ENCODE peak calls at places on chromosomes 1 and 21, in ten cellular contexts. One of them, this sample, is unnamed.

GRCh38 chr1:9840176-9840575 is 16.4 kb upstream of the CLSTN1 start:
- DNase-seq in GM04504: no peak
- DNase-seq in ELR: no peak
- DNase-seq in neural crest cell: no peak
- DNase-seq in SHP77: no peak
- DNase-seq in nephron progenitor cell: no peak
- DNase-seq in Panc1: no peak
- DNase-seq in stimulated activated CD8-positive, alpha-beta memory T cell treated with anti-CD3 and anti-CD28 coated beads, Interleukin-7, amount 100 ng/mL, for 48 hours: no peak
- DNase-seq in NT2/D1: no peak
- DNase-seq in left lung: peak; percentile 8
- DNase-seq in this sample: peak; percentile 69

GRCh38 chr1:229947968-229948367 is 119.1 kb upstream of the GALNT2 start:
- DNase-seq in GM04504: no peak
- DNase-seq in ELR: peak; percentile 36
- DNase-seq in neural crest cell: no peak
- DNase-seq in SHP77: no peak
- DNase-seq in nephron progenitor cell: no peak
- DNase-seq in Panc1: no peak
- DNase-seq in stimulated activated CD8-positive, alpha-beta memory T cell treated with anti-CD3 and anti-CD28 coated beads, Interleukin-7, amount 100 ng/mL, for 48 hours: no peak
- DNase-seq in NT2/D1: no peak
- DNase-seq in left lung: no peak
- DNase-seq in this sample: peak; percentile 54

GRCh38 chr1:59178339-59178744 is 118.6 kb upstream of the FGGY start:
- DNase-seq in GM04504: no peak
- DNase-seq in ELR: no peak
- DNase-seq in neural crest cell: no peak
- DNase-seq in SHP77: no peak
- DNase-seq in nephron progenitor cell: no peak
- DNase-seq in Panc1: no peak
- DNase-seq in stimulated activated CD8-positive, alpha-beta memory T cell treated with anti-CD3 and anti-CD28 coated beads, Interleukin-7, amount 100 ng/mL, for 48 hours: no peak
- DNase-seq in NT2/D1: no peak
- DNase-seq in left lung: no peak
- DNase-seq in this sample: no peak

GRCh38 chr1:113899101-113899500 is 5.5 kb downstream of the AP4B1 start:
- DNase-seq in GM04504: no peak
- DNase-seq in ELR: no peak
- DNase-seq in neural crest cell: no peak
- DNase-seq in SHP77: no peak
- DNase-seq in nephron progenitor cell: no peak
- DNase-seq in Panc1: no peak
- DNase-seq in stimulated activated CD8-positive, alpha-beta memory T cell treated with anti-CD3 and anti-CD28 coated beads, Interleukin-7, amount 100 ng/mL, for 48 hours: no peak
- DNase-seq in NT2/D1: no peak
- DNase-seq in left lung: no peak
- DNase-seq in this sample: no peak

GRCh38 chr1:204599098-204599497 is 82.9 kb downstream of the MDM4 start:
- DNase-seq in GM04504: no peak
- DNase-seq in ELR: no peak
- DNase-seq in neural crest cell: no peak
- DNase-seq in SHP77: no peak
- DNase-seq in nephron progenitor cell: no peak
- DNase-seq in Panc1: no peak
- DNase-seq in stimulated activated CD8-positive, alpha-beta memory T cell treated with anti-CD3 and anti-CD28 coated beads, Interleukin-7, amount 100 ng/mL, for 48 hours: no peak
- DNase-seq in NT2/D1: no peak
- DNase-seq in left lung: no peak
- DNase-seq in this sample: no peak

GRCh38 chr1:164830628-164831027 is 271.6 kb downstream of the PBX1 start:
- DNase-seq in GM04504: no peak
- DNase-seq in ELR: no peak
- DNase-seq in neural crest cell: no peak
- DNase-seq in SHP77: no peak
- DNase-seq in nephron progenitor cell: no peak
- DNase-seq in Panc1: no peak
- DNase-seq in stimulated activated CD8-positive, alpha-beta memory T cell treated with anti-CD3 and anti-CD28 coated beads, Interleukin-7, amount 100 ng/mL, for 48 hours: no peak
- DNase-seq in NT2/D1: no peak
- DNase-seq in left lung: no peak
- DNase-seq in this sample: no peak

GRCh38 chr1:24909388-24909898 is 20.6 kb downstream of the RUNX3 start:
- DNase-seq in GM04504: no peak
- DNase-seq in ELR: peak; percentile 66
- DNase-seq in neural crest cell: peak; percentile 60
- DNase-seq in SHP77: peak; percentile 15
- DNase-seq in nephron progenitor cell: peak; percentile 72
- DNase-seq in Panc1: no peak
- DNase-seq in stimulated activated CD8-positive, alpha-beta memory T cell treated with anti-CD3 and anti-CD28 coated beads, Interleukin-7, amount 100 ng/mL, for 48 hours: no peak
- DNase-seq in NT2/D1: peak; percentile 67
- DNase-seq in left lung: peak; percentile 60
- DNase-seq in this sample: no peak

GRCh38 chr1:171426645-171427044 is 58.7 kb upstream of the PRRC2C start:
- DNase-seq in GM04504: no peak
- DNase-seq in ELR: no peak
- DNase-seq in neural crest cell: no peak
- DNase-seq in SHP77: no peak
- DNase-seq in nephron progenitor cell: no peak
- DNase-seq in Panc1: no peak
- DNase-seq in stimulated activated CD8-positive, alpha-beta memory T cell treated with anti-CD3 and anti-CD28 coated beads, Interleukin-7, amount 100 ng/mL, for 48 hours: no peak
- DNase-seq in NT2/D1: no peak
- DNase-seq in left lung: no peak
- DNase-seq in this sample: no peak

GRCh38 chr1:22229374-22229773 is 86.5 kb upstream of the WNT4 start:
- DNase-seq in GM04504: no peak
- DNase-seq in ELR: peak; percentile 59
- DNase-seq in neural crest cell: no peak
- DNase-seq in SHP77: no peak
- DNase-seq in nephron progenitor cell: no peak
- DNase-seq in Panc1: peak; percentile 43
- DNase-seq in stimulated activated CD8-positive, alpha-beta memory T cell treated with anti-CD3 and anti-CD28 coated beads, Interleukin-7, amount 100 ng/mL, for 48 hours: no peak
- DNase-seq in NT2/D1: no peak
- DNase-seq in left lung: no peak
- DNase-seq in this sample: peak; percentile 59

GRCh38 chr21:46038871-46039397 is 57.4 kb downstream of the COL6A1 start:
- DNase-seq in GM04504: no peak
- DNase-seq in ELR: peak; percentile 89
- DNase-seq in neural crest cell: no peak
- DNase-seq in SHP77: no peak
- DNase-seq in nephron progenitor cell: no peak
- DNase-seq in Panc1: no peak
- DNase-seq in stimulated activated CD8-positive, alpha-beta memory T cell treated with anti-CD3 and anti-CD28 coated beads, Interleukin-7, amount 100 ng/mL, for 48 hours: no peak
- DNase-seq in NT2/D1: no peak
- DNase-seq in left lung: no peak
- DNase-seq in this sample: peak; percentile 32

GRCh38 chr1:58932820-58933598 is 149.2 kb upstream of the JUN start:
- DNase-seq in GM04504: peak; percentile 67
- DNase-seq in ELR: peak; percentile 92
- DNase-seq in neural crest cell: no peak
- DNase-seq in SHP77: peak; percentile 92
- DNase-seq in nephron progenitor cell: no peak
- DNase-seq in Panc1: peak; percentile 71
- DNase-seq in stimulated activated CD8-positive, alpha-beta memory T cell treated with anti-CD3 and anti-CD28 coated beads, Interleukin-7, amount 100 ng/mL, for 48 hours: no peak
- DNase-seq in NT2/D1: no peak
- DNase-seq in left lung: peak; percentile 89
- DNase-seq in this sample: peak; percentile 99

GRCh38 chr1:43345119-43345518 is 7.5 kb downstream of the MPL start:
- DNase-seq in GM04504: no peak
- DNase-seq in ELR: no peak
- DNase-seq in neural crest cell: no peak
- DNase-seq in SHP77: no peak
- DNase-seq in nephron progenitor cell: no peak
- DNase-seq in Panc1: no peak
- DNase-seq in stimulated activated CD8-positive, alpha-beta memory T cell treated with anti-CD3 and anti-CD28 coated beads, Interleukin-7, amount 100 ng/mL, for 48 hours: no peak
- DNase-seq in NT2/D1: no peak
- DNase-seq in left lung: no peak
- DNase-seq in this sample: no peak

GRCh38 chr1:20555025-20555757 is 2.8 kb downstream of the FAM43B start:
- DNase-seq in GM04504: no peak
- DNase-seq in ELR: no peak
- DNase-seq in neural crest cell: no peak
- DNase-seq in SHP77: no peak
- DNase-seq in nephron progenitor cell: no peak
- DNase-seq in Panc1: no peak
- DNase-seq in stimulated activated CD8-positive, alpha-beta memory T cell treated with anti-CD3 and anti-CD28 coated beads, Interleukin-7, amount 100 ng/mL, for 48 hours: no peak
- DNase-seq in NT2/D1: no peak
- DNase-seq in left lung: no peak
- DNase-seq in this sample: no peak

GRCh38 chr1:17189632-17190525 is 15.0 kb upstream of the PADI1 start:
- DNase-seq in GM04504: peak; percentile 96
- DNase-seq in ELR: peak; percentile 95
- DNase-seq in neural crest cell: no peak
- DNase-seq in SHP77: no peak
- DNase-seq in nephron progenitor cell: no peak
- DNase-seq in Panc1: no peak
- DNase-seq in stimulated activated CD8-positive, alpha-beta memory T cell treated with anti-CD3 and anti-CD28 coated beads, Interleukin-7, amount 100 ng/mL, for 48 hours: no peak
- DNase-seq in NT2/D1: peak; percentile 35
- DNase-seq in left lung: no peak
- DNase-seq in this sample: peak; percentile 93

GRCh38 chr21:20783611-20784010 is 214.6 kb upstream of the NCAM2 start:
- DNase-seq in GM04504: no peak
- DNase-seq in ELR: peak; percentile 19
- DNase-seq in neural crest cell: no peak
- DNase-seq in SHP77: no peak
- DNase-seq in nephron progenitor cell: no peak
- DNase-seq in Panc1: no peak
- DNase-seq in stimulated activated CD8-positive, alpha-beta memory T cell treated with anti-CD3 and anti-CD28 coated beads, Interleukin-7, amount 100 ng/mL, for 48 hours: no peak
- DNase-seq in NT2/D1: no peak
- DNase-seq in left lung: no peak
- DNase-seq in this sample: peak; percentile 41

GRCh38 chr1:51650198-51650597 is 33.3 kb downstream of the OSBPL9 start:
- DNase-seq in GM04504: no peak
- DNase-seq in ELR: no peak
- DNase-seq in neural crest cell: no peak
- DNase-seq in SHP77: no peak
- DNase-seq in nephron progenitor cell: no peak
- DNase-seq in Panc1: no peak
- DNase-seq in stimulated activated CD8-positive, alpha-beta memory T cell treated with anti-CD3 and anti-CD28 coated beads, Interleukin-7, amount 100 ng/mL, for 48 hours: no peak
- DNase-seq in NT2/D1: no peak
- DNase-seq in left lung: no peak
- DNase-seq in this sample: no peak

GRCh38 chr1:24294228-24294672 is 24.9 kb upstream of the GRHL3 start:
- DNase-seq in GM04504: peak; percentile 95
- DNase-seq in ELR: peak; percentile 97
- DNase-seq in neural crest cell: no peak
- DNase-seq in SHP77: no peak
- DNase-seq in nephron progenitor cell: no peak
- DNase-seq in Panc1: no peak
- DNase-seq in stimulated activated CD8-positive, alpha-beta memory T cell treated with anti-CD3 and anti-CD28 coated beads, Interleukin-7, amount 100 ng/mL, for 48 hours: no peak
- DNase-seq in NT2/D1: no peak
- DNase-seq in left lung: no peak
- DNase-seq in this sample: peak; percentile 99

GRCh38 chr1:93029317-93029716 is 49.8 kb upstream of the MTF2 start:
- DNase-seq in GM04504: no peak
- DNase-seq in ELR: no peak
- DNase-seq in neural crest cell: no peak
- DNase-seq in SHP77: no peak
- DNase-seq in nephron progenitor cell: no peak
- DNase-seq in Panc1: no peak
- DNase-seq in stimulated activated CD8-positive, alpha-beta memory T cell treated with anti-CD3 and anti-CD28 coated beads, Interleukin-7, amount 100 ng/mL, for 48 hours: no peak
- DNase-seq in NT2/D1: no peak
- DNase-seq in left lung: no peak
- DNase-seq in this sample: no peak

GRCh38 chr1:47809301-47810084 is 187.7 kb downstream of the TRABD2B start:
- DNase-seq in GM04504: no peak
- DNase-seq in ELR: no peak
- DNase-seq in neural crest cell: no peak
- DNase-seq in SHP77: peak; percentile 14
- DNase-seq in nephron progenitor cell: no peak
- DNase-seq in Panc1: no peak
- DNase-seq in stimulated activated CD8-positive, alpha-beta memory T cell treated with anti-CD3 and anti-CD28 coated beads, Interleukin-7, amount 100 ng/mL, for 48 hours: no peak
- DNase-seq in NT2/D1: no peak
- DNase-seq in left lung: no peak
- DNase-seq in this sample: no peak

GRCh38 chr1:225941220-225941948 is at the start of gene LEFTY2:
- DNase-seq in GM04504: no peak
- DNase-seq in ELR: no peak
- DNase-seq in neural crest cell: no peak
- DNase-seq in SHP77: no peak
- DNase-seq in nephron progenitor cell: peak; percentile 25
- DNase-seq in Panc1: no peak
- DNase-seq in stimulated activated CD8-positive, alpha-beta memory T cell treated with anti-CD3 and anti-CD28 coated beads, Interleukin-7, amount 100 ng/mL, for 48 hours: no peak
- DNase-seq in NT2/D1: no peak
- DNase-seq in left lung: no peak
- DNase-seq in this sample: no peak

GRCh38 chr1:47393141-47393540 is 22.9 kb upstream of the FOXE3 start:
- DNase-seq in GM04504: no peak
- DNase-seq in ELR: peak; percentile 17
- DNase-seq in neural crest cell: no peak
- DNase-seq in SHP77: no peak
- DNase-seq in nephron progenitor cell: no peak
- DNase-seq in Panc1: no peak
- DNase-seq in stimulated activated CD8-positive, alpha-beta memory T cell treated with anti-CD3 and anti-CD28 coated beads, Interleukin-7, amount 100 ng/mL, for 48 hours: no peak
- DNase-seq in NT2/D1: no peak
- DNase-seq in left lung: no peak
- DNase-seq in this sample: no peak

GRCh38 chr1:226029093-226029496 is 30.0 kb upstream of the SDE2 start:
- DNase-seq in GM04504: no peak
- DNase-seq in ELR: no peak
- DNase-seq in neural crest cell: no peak
- DNase-seq in SHP77: no peak
- DNase-seq in nephron progenitor cell: no peak
- DNase-seq in Panc1: no peak
- DNase-seq in stimulated activated CD8-positive, alpha-beta memory T cell treated with anti-CD3 and anti-CD28 coated beads, Interleukin-7, amount 100 ng/mL, for 48 hours: no peak
- DNase-seq in NT2/D1: no peak
- DNase-seq in left lung: peak; percentile 67
- DNase-seq in this sample: no peak

GRCh38 chr1:211788626-211789025 is 41.9 kb downstream of the LPGAT1 start:
- DNase-seq in GM04504: no peak
- DNase-seq in ELR: no peak
- DNase-seq in neural crest cell: no peak
- DNase-seq in SHP77: no peak
- DNase-seq in nephron progenitor cell: no peak
- DNase-seq in Panc1: no peak
- DNase-seq in stimulated activated CD8-positive, alpha-beta memory T cell treated with anti-CD3 and anti-CD28 coated beads, Interleukin-7, amount 100 ng/mL, for 48 hours: no peak
- DNase-seq in NT2/D1: no peak
- DNase-seq in left lung: no peak
- DNase-seq in this sample: no peak

GRCh38 chr1:118978914-118979701 is 9.0 kb downstream of the TBX15 start:
- DNase-seq in GM04504: no peak
- DNase-seq in ELR: no peak
- DNase-seq in neural crest cell: no peak
- DNase-seq in SHP77: no peak
- DNase-seq in nephron progenitor cell: no peak
- DNase-seq in Panc1: no peak
- DNase-seq in stimulated activated CD8-positive, alpha-beta memory T cell treated with anti-CD3 and anti-CD28 coated beads, Interleukin-7, amount 100 ng/mL, for 48 hours: no peak
- DNase-seq in NT2/D1: no peak
- DNase-seq in left lung: no peak
- DNase-seq in this sample: no peak

GRCh38 chr1:203800001-203800400 is 4.6 kb downstream of the ZBED6 start:
- DNase-seq in GM04504: no peak
- DNase-seq in ELR: no peak
- DNase-seq in neural crest cell: no peak
- DNase-seq in SHP77: no peak
- DNase-seq in nephron progenitor cell: no peak
- DNase-seq in Panc1: no peak
- DNase-seq in stimulated activated CD8-positive, alpha-beta memory T cell treated with anti-CD3 and anti-CD28 coated beads, Interleukin-7, amount 100 ng/mL, for 48 hours: no peak
- DNase-seq in NT2/D1: no peak
- DNase-seq in left lung: no peak
- DNase-seq in this sample: no peak

GRCh38 chr1:191851799-191852595 is 306.3 kb upstream of the RGS18 start:
- DNase-seq in GM04504: no peak
- DNase-seq in ELR: peak; percentile 42
- DNase-seq in neural crest cell: no peak
- DNase-seq in SHP77: no peak
- DNase-seq in nephron progenitor cell: no peak
- DNase-seq in Panc1: no peak
- DNase-seq in stimulated activated CD8-positive, alpha-beta memory T cell treated with anti-CD3 and anti-CD28 coated beads, Interleukin-7, amount 100 ng/mL, for 48 hours: no peak
- DNase-seq in NT2/D1: no peak
- DNase-seq in left lung: no peak
- DNase-seq in this sample: peak; percentile 81

GRCh38 chr1:30650959-30651320 is 72.4 kb downstream of the MATN1 start:
- DNase-seq in GM04504: no peak
- DNase-seq in ELR: no peak
- DNase-seq in neural crest cell: no peak
- DNase-seq in SHP77: no peak
- DNase-seq in nephron progenitor cell: no peak
- DNase-seq in Panc1: no peak
- DNase-seq in stimulated activated CD8-positive, alpha-beta memory T cell treated with anti-CD3 and anti-CD28 coated beads, Interleukin-7, amount 100 ng/mL, for 48 hours: no peak
- DNase-seq in NT2/D1: no peak
- DNase-seq in left lung: no peak
- DNase-seq in this sample: no peak